ENCODE peak calls at places on chromosomes 11 and 22, in six cellular contexts. M is IMR-90; A is esophagus squamous epithelium; S is effector memory CD4-positive, alpha-beta T cell; U is tibial nerve; F is adrenal gland. O is an unnamed sample. For H3K27me3 and H3K4me1, the result is how much of the 10 kb centered on the place peaks cover.

GRCh38 chr11:45543808-45544422 is 121.5 kb downstream of the CHST1 start:
- DNase-seq in M (peak), A (no peak), S (no peak), U (no peak), F (no peak), O (no peak)

GRCh38 chr11:109644158-109644557 is 222.2 kb downstream of the C11orf87 start:
- DNase-seq in M (no peak), A (no peak), S (no peak), U (no peak), F (no peak), O (no peak)

GRCh38 chr11:73990727-73991126 is 8.1 kb upstream of the UCP2 start:
- DNase-seq in M (no peak), A (no peak), S (no peak), U (no peak), F (no peak), O (no peak)

GRCh38 chr22:44916281-44917231 is 93.2 kb downstream of the PHF21B start:
- DNase-seq in M (no peak), A (no peak), S (no peak), U (no peak), F (no peak), O (no peak)

GRCh38 chr11:78573271-78574035 is 1.2 kb downstream of the NARS2 start:
- DNase-seq in M (no peak), A (no peak), S (no peak), U (no peak), F (no peak), O (no peak)

GRCh38 chr11:27401760-27402316 is 38.8 kb upstream of the CCDC34 start:
- DNase-seq in M (no peak), A (no peak), S (no peak), U (no peak), F (no peak), O (no peak)

GRCh38 chr11:32309541-32310217 is 125.7 kb downstream of the WT1 start:
- DNase-seq in M (no peak), A (no peak), S (no peak), U (no peak), F (no peak), O (no peak)

GRCh38 chr11:113465786-113466185 is 9.4 kb downstream of the DRD2 start:
- DNase-seq in M (no peak), A (no peak), S (no peak), U (no peak), F (no peak), O (no peak)

GRCh38 chr11:29171350-29171950 is 845.4 kb downstream of the KCNA4 start:
- DNase-seq in M (peak), A (no peak), S (no peak), U (no peak), F (no peak), O (no peak)

GRCh38 chr11:33452806-33453205 is 195.6 kb downstream of the HIPK3 start:
- DNase-seq in M (peak), A (no peak), S (no peak), U (no peak), F (no peak), O (no peak)

GRCh38 chr11:121418625-121419114 is 33.4 kb upstream of the SORL1 start:
- DNase-seq in M (no peak), A (no peak), S (peak), U (peak), F (peak), O (peak)

GRCh38 chr11:58576792-58577440 is 1.3 kb upstream of the LPXN start:
- DNase-seq in M (peak), A (no peak), S (no peak), U (no peak), F (no peak), O (no peak)

GRCh38 chr11:35390737-35391682 is 28.3 kb downstream of the SLC1A2 start:
- DNase-seq in M (peak), A (no peak), S (no peak), U (no peak), F (no peak), O (no peak)

GRCh38 chr11:93051181-93051580 is 81.7 kb downstream of the MTNR1B start:
- DNase-seq in M (peak), A (no peak), S (no peak), U (no peak), F (no peak), O (no peak)

GRCh38 chr22:31104869-31105268 is 2.5 kb downstream of the SELENOM start:
- DNase-seq in M (no peak), A (no peak), S (no peak), U (no peak), F (no peak), O (no peak)

GRCh38 chr11:68589817-68590216 is 94.5 kb upstream of the GAL start:
- DNase-seq in M (no peak), A (no peak), S (no peak), U (no peak), F (no peak), O (no peak)

GRCh38 chr11:44351898-44352498 is 42.1 kb upstream of the ALX4 start:
- DNase-seq in M (no peak), A (no peak), S (no peak), U (no peak), F (no peak), O (no peak)

GRCh38 chr22:21837184-21837979 is 30.1 kb downstream of the MAPK1 start:
- DNase-seq in M (peak), A (no peak), S (no peak), U (no peak), F (peak), O (peak)

GRCh38 chr11:38460429-38460828 is 1862.4 kb upstream of the RAG2 start:
- DNase-seq in M (peak), A (no peak), S (no peak), U (no peak), F (no peak), O (no peak)

GRCh38 chr11:102457865-102458264 is 5.3 kb upstream of the TMEM123 start:
- DNase-seq in M (no peak), A (no peak), S (no peak), U (no peak), F (no peak), O (no peak)

GRCh38 chr11:128336203-128336602 is 251.2 kb downstream of the ETS1 start:
- DNase-seq in M (peak), A (no peak), S (no peak), U (no peak), F (peak), O (peak)

GRCh38 chr11:9057888-9058287 is 33.5 kb downstream of the SCUBE2 start:
- DNase-seq in M (no peak), A (no peak), S (no peak), U (no peak), F (no peak), O (no peak)

GRCh38 chr11:102006835-102007566 is 40.2 kb upstream of the CFAP300 start:
- DNase-seq in M (no peak), A (no peak), S (no peak), U (no peak), F (no peak), O (no peak)

GRCh38 chr11:726278-726915 is 20.4 kb downstream of the EPS8L2 start:
- DNase-seq in M (peak), A (no peak), S (peak), U (no peak), F (peak), O (no peak)

GRCh38 chr11:64916040-64916847 is 765 bp downstream of the ATG2A start:
- DNase-seq in M (peak), A (no peak), S (peak), U (peak), F (peak), O (no peak)

GRCh38 chr11:44833869-44834452 is 107.2 kb downstream of the TSPAN18 start:
- DNase-seq in M (no peak), A (no peak), S (no peak), U (no peak), F (no peak), O (no peak)

GRCh38 chr11:133508448-133508847 is 23.9 kb downstream of the OPCML start:
- DNase-seq in M (no peak), A (no peak), S (no peak), U (no peak), F (no peak), O (no peak)

GRCh38 chr22:50627452-50627913 is 469 bp downstream of the ARSA start:
- DNase-seq in M (no peak), A (no peak), S (no peak), U (no peak), F (no peak), O (no peak)

GRCh38 chr22:36053242-36054147 is 24.9 kb upstream of the RBFOX2 start:
- DNase-seq in M (no peak), A (no peak), S (no peak), U (no peak), F (no peak), O (no peak)

GRCh38 chr22:36048911-36049677 is 20.5 kb upstream of the RBFOX2 start:
- DNase-seq in M (peak), A (no peak), S (no peak), U (no peak), F (no peak), O (no peak)

GRCh38 chr22:36055376-36056310 is 27.0 kb upstream of the RBFOX2 start:
- DNase-seq in M (peak), A (no peak), S (no peak), U (no peak), F (no peak), O (no peak)

GRCh38 chr22:36049678-36049997 is 21.0 kb upstream of the RBFOX2 start:
- DNase-seq in M (no peak), A (no peak), S (no peak), U (no peak), F (no peak), O (no peak)

GRCh38 chr22:36052505-36052941 is 23.9 kb upstream of the RBFOX2 start:
- DNase-seq in M (peak), A (no peak), S (no peak), U (no peak), F (no peak), O (no peak)
- H3K4me3 ChIP-seq in M (no peak), A (no peak), S (no peak), U (no peak), F (no peak), O (no peak)

GRCh38 chr11:61486004-61486615 is 22.4 kb upstream of the LRRC10B start:
- DNase-seq in M (no peak), A (no peak), S (no peak), U (no peak), F (no peak), O (no peak)
- H3K27me3 ChIP-seq in M (under half), A (under half), S (under half), U (under half), F (under half), O (under half)

GRCh38 chr22:46007848-46008261 is 30.9 kb upstream of the WNT7B start:
- DNase-seq in M (peak), A (no peak), S (no peak), U (peak), F (peak), O (peak)

GRCh38 chr22:46009730-46010129 is 32.8 kb upstream of the WNT7B start:
- DNase-seq in M (no peak), A (no peak), S (no peak), U (no peak), F (no peak), O (no peak)

GRCh38 chr22:46008291-46008690 is 31.3 kb upstream of the WNT7B start:
- DNase-seq in M (no peak), A (no peak), S (no peak), U (no peak), F (no peak), O (no peak)

GRCh38 chr22:46010177-46010867 is 33.4 kb upstream of the WNT7B start:
- DNase-seq in M (peak), A (no peak), S (no peak), U (no peak), F (no peak), O (no peak)

DNA sequence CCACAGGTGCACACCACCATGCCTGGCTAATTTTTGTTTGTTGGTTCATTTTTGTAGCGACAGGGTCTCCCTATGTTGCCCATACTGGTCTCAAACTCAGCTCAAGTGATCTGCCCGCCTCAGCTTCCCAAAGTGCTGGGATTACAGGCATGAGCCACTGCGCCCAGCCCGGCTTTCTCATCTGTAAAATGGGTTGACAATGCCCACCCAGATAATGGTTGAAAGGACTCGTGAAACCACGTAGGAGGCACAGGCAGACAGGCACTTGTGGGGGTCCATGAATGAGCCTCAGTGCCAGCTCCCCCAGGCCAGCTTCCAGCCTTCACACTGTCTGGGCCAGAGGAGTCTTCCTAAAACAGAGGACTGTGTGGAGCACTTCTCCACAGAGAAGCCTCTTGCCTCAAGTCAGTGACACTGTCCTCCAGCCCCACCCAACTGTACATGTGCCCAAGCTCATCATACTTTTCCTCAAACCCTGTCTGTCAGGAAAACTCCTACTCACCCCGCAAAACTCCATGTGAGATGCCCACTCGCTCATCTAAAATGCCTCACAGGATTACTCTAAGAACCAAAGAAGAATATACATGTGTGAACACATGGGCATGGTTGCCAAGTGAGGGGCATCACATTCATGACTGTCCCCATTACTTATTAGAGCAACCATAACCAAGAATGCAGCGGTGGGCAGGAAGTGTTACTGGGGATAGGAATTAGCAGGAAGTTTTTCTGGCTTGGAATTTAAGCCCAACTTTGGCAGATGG is 32.1 kb upstream of the WNT7B start:
- DNase-seq in M (no peak), A (no peak), S (no peak), U (no peak), F (no peak), O (no peak)
- H3K4me1 ChIP-seq in M (under half), A (under half), S (under half), U (half or more), F (under half), O (under half)

GRCh38 chr11:71102251-71102995 is 150.0 kb downstream of the SHANK2 start:
- DNase-seq in M (no peak), A (no peak), S (no peak), U (no peak), F (no peak), O (no peak)
- H3K4me3 ChIP-seq in M (no peak), A (no peak), S (no peak), U (no peak), F (no peak), O (no peak)

GRCh38 chr11:2825886-2826678 is 59.5 kb downstream of the CDKN1C start:
- DNase-seq in M (peak), A (no peak), S (no peak), U (peak), F (peak), O (peak)
- H3K27me3 ChIP-seq in M (under half), A (under half), S (under half), U (under half), F (under half), O (under half)

O was measured in ascending aorta.